ENCODE peak calls at places on chromosomes 6 and 20, in four cellular contexts. One of them, this sample, is unnamed. For H3K4me1, the result is how much of the 10 kb centered on the place peaks cover.

GRCh38 chr20:9617062-9617461 is 102.7 kb downstream of the LAMP5 start:
- DNase-seq in mucosa of descending colon: peak
- DNase-seq in psoas muscle: peak
- DNase-seq in left lung: peak
- DNase-seq in this sample: no peak

GRCh38 chr6:161366301-161366953 is 92.6 kb upstream of the AGPAT4 start:
- DNase-seq in left lung: no peak
- DNase-seq in mucosa of descending colon: no peak
- DNase-seq in psoas muscle: no peak
- DNase-seq in this sample: no peak

GRCh38 chr6:17169291-17169690 is 67.4 kb downstream of the STMND1 start:
- DNase-seq in mucosa of descending colon: no peak
- DNase-seq in psoas muscle: peak
- DNase-seq in left lung: no peak
- DNase-seq in this sample: no peak

GRCh38 chr6:117226778-117227177 is 38.6 kb upstream of the VGLL2 start:
- DNase-seq in left lung: no peak
- DNase-seq in psoas muscle: no peak
- DNase-seq in mucosa of descending colon: no peak
- DNase-seq in this sample: no peak

GRCh38 chr6:97394160-97394748 is 111.2 kb upstream of the MMS22L start:
- DNase-seq in left lung: no peak
- DNase-seq in mucosa of descending colon: no peak
- DNase-seq in psoas muscle: no peak
- DNase-seq in this sample: peak

GRCh38 chr6:110606151-110606550 is 129.7 kb upstream of the SLC22A16 start:
- DNase-seq in mucosa of descending colon: no peak
- DNase-seq in left lung: no peak
- DNase-seq in psoas muscle: no peak
- DNase-seq in this sample: no peak

GRCh38 chr6:108675226-108676160 is 114.8 kb downstream of the FOXO3 start:
- DNase-seq in psoas muscle: no peak
- DNase-seq in mucosa of descending colon: peak
- DNase-seq in left lung: no peak
- DNase-seq in this sample: no peak

GRCh38 chr6:51934098-51934497 is 153.3 kb downstream of the PKHD1 start:
- DNase-seq in mucosa of descending colon: no peak
- DNase-seq in psoas muscle: no peak
- DNase-seq in left lung: peak
- DNase-seq in this sample: no peak

GRCh38 chr6:169215201-169215661 is 38.4 kb downstream of the THBS2 start:
- DNase-seq in psoas muscle: no peak
- DNase-seq in left lung: no peak
- DNase-seq in mucosa of descending colon: no peak
- DNase-seq in this sample: no peak

GRCh38 chr6:33443619-33444504 is 10.5 kb upstream of the ZBTB9 start:
- DNase-seq in psoas muscle: no peak
- DNase-seq in left lung: no peak
- DNase-seq in mucosa of descending colon: peak
- DNase-seq in this sample: no peak

GRCh38 chr6:33172307-33173227 is 19.7 kb downstream of the COL11A2 start:
- DNase-seq in left lung: no peak
- DNase-seq in psoas muscle: no peak
- DNase-seq in mucosa of descending colon: no peak
- DNase-seq in this sample: no peak

GRCh38 chr6:54646069-54646468 is 200.5 kb upstream of the FAM83B start:
- DNase-seq in psoas muscle: no peak
- DNase-seq in mucosa of descending colon: no peak
- DNase-seq in left lung: no peak
- DNase-seq in this sample: no peak

GRCh38 chr20:59972037-59972801 is 14.0 kb downstream of the CDH26 start:
- DNase-seq in psoas muscle: no peak
- DNase-seq in mucosa of descending colon: no peak
- DNase-seq in left lung: no peak
- DNase-seq in this sample: peak

GRCh38 chr6:72466471-72466870 is 155.4 kb upstream of the KCNQ5 start:
- DNase-seq in mucosa of descending colon: no peak
- DNase-seq in left lung: no peak
- DNase-seq in psoas muscle: no peak
- DNase-seq in this sample: peak

GRCh38 chr6:134702279-134702678 is 247.6 kb downstream of the ALDH8A1 start:
- DNase-seq in psoas muscle: no peak
- DNase-seq in left lung: no peak
- DNase-seq in mucosa of descending colon: no peak
- DNase-seq in this sample: no peak

GRCh38 chr6:163529605-163530004 is 115.1 kb downstream of the QKI start:
- DNase-seq in mucosa of descending colon: no peak
- DNase-seq in psoas muscle: no peak
- DNase-seq in left lung: no peak
- DNase-seq in this sample: peak

GRCh38 chr6:117128052-117128451 is 137.3 kb upstream of the VGLL2 start:
- DNase-seq in mucosa of descending colon: no peak
- DNase-seq in psoas muscle: no peak
- DNase-seq in left lung: no peak
- DNase-seq in this sample: no peak

GRCh38 chr6:114049367-114049966 is 78.5 kb upstream of the HDAC2 start:
- DNase-seq in mucosa of descending colon: no peak
- DNase-seq in left lung: no peak
- DNase-seq in psoas muscle: no peak
- DNase-seq in this sample: peak
- H3K4me1 ChIP-seq in mucosa of descending colon: under half
- H3K4me1 ChIP-seq in left lung: under half
- H3K4me1 ChIP-seq in psoas muscle: under half
- H3K4me1 ChIP-seq in this sample: under half

DNA sequence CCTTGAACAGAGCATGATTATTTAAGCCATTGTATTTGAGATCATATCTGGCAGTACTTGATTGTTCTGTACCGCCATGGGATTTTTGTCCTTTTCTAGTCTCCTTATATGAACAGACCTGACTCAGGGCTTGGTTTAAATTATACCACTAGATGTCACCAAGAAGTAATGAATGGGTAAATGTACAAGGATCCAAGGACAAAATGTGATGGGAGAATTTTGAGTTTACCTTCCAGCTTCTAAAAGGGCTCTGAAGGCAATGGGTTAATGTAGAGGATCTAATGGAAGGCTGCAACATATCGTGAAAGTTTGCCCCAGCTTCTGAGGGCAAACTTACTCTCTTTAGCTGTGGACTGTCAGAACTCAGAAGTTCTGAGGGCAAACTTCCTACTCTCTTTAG is 12.0 kb downstream of the RNF8 start:
- DNase-seq in psoas muscle: no peak
- DNase-seq in mucosa of descending colon: no peak
- DNase-seq in left lung: no peak
- DNase-seq in this sample: no peak
- TF ChIP-seq CTCF in psoas muscle: peak
- TF ChIP-seq CTCF in mucosa of descending colon: no peak
- TF ChIP-seq CTCF in left lung: no peak
- TF ChIP-seq CTCF in this sample: peak

DNA sequence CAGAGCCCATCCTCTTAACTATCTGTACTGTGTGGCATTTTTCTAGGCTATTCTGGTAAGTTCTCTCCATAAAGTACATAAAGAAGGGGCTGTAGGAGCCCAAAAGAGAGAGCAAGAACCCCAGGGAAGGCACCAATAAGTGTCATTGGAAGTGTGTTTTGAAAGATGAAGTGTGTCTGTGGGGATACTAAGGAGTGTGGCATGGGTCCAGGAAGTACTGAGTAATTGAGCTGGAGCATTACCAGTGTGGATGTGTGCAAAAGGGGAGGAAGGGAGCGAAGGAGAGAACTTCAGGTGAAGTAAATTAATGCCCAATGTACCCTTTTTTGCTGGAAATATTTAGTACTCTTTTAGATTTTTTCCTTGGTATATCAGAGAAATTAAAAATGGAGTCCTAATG is 63.9 kb downstream of the KCNS1 start:
- DNase-seq in mucosa of descending colon: no peak
- DNase-seq in psoas muscle: no peak
- DNase-seq in left lung: no peak
- DNase-seq in this sample: no peak
- H3K4me1 ChIP-seq in mucosa of descending colon: under half
- H3K4me1 ChIP-seq in psoas muscle: under half
- H3K4me1 ChIP-seq in left lung: half or more
- H3K4me1 ChIP-seq in this sample: half or more

GRCh38 chr6:128327890-128328289 is 192.5 kb downstream of the PTPRK start:
- DNase-seq in mucosa of descending colon: no peak
- DNase-seq in psoas muscle: no peak
- DNase-seq in left lung: peak
- DNase-seq in this sample: no peak
- TF ChIP-seq CTCF in mucosa of descending colon: peak
- TF ChIP-seq CTCF in psoas muscle: peak
- TF ChIP-seq CTCF in left lung: peak
- TF ChIP-seq CTCF in this sample: peak

DNA sequence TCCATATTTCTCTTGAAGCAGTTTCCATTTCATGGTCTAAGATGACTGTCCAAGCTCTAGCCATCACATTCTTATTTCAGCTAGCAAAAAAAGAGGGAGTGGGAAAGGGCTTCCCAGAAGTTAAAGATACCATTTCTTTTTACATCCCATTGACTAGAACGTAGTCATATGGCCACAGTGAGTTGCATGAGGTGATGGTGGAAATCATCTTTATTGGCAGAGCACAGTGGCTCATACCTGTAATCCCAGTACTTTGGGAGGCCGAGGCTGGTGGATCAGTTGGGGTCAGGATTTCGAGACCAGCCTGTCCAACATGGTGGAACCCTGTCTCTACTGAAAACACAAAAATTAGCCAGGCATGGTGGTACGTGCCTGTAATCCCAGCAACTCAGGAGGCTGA is 99.6 kb downstream of the ISM1 start:
- DNase-seq in psoas muscle: no peak
- DNase-seq in mucosa of descending colon: no peak
- DNase-seq in left lung: no peak
- DNase-seq in this sample: no peak
- H3K4me1 ChIP-seq in psoas muscle: under half
- H3K4me1 ChIP-seq in mucosa of descending colon: under half
- H3K4me1 ChIP-seq in left lung: under half
- H3K4me1 ChIP-seq in this sample: under half